ENCODE peak calls at places on chromosomes 13 and 19, in five cellular contexts. N, M, C, V and U are unnamed samples.

GRCh38 chr19:31707206-31707605 is 358.0 kb upstream of the TSHZ3 start:
- DNase-seq in N (no peak), M (no peak), C (no peak), V (no peak), U (no peak)

GRCh38 chr19:29482855-29483640 is 42.7 kb upstream of the VSTM2B start:
- DNase-seq in N (no peak), M (no peak), C (no peak), V (no peak), U (no peak)

GRCh38 chr13:98432638-98433037 is 144.3 kb downstream of the STK24 start:
- DNase-seq in N (no peak), M (no peak), C (no peak), V (no peak), U (no peak)

GRCh38 chr19:36898422-36898821 is 17.7 kb downstream of the ZNF829 start:
- DNase-seq in N (no peak), M (no peak), C (no peak), V (no peak), U (no peak)

GRCh38 chr19:3638208-3639193 is 11.9 kb upstream of the CACTIN start:
- DNase-seq in N (no peak), M (no peak), C (no peak), V (no peak), U (no peak)

GRCh38 chr13:32262619-32263018 is 52.5 kb downstream of the ZAR1L start:
- DNase-seq in N (no peak), M (no peak), C (no peak), V (no peak), U (no peak)

GRCh38 chr19:12669272-12670158 is 2.9 kb downstream of the WDR83 start:
- DNase-seq in N (peak; percentile 82), M (peak; percentile 85), C (peak; percentile 71), V (peak; percentile 67), U (peak; percentile 58)

GRCh38 chr13:29721766-29722165 is 126.3 kb upstream of the SLC7A1 start:
- DNase-seq in N (no peak), M (no peak), C (no peak), V (no peak), U (no peak)

GRCh38 chr13:97221046-97221445 is 1.1 kb upstream of the MBNL2 start:
- DNase-seq in N (no peak), M (no peak), C (no peak), V (no peak), U (no peak)

GRCh38 chr19:42191855-42192254 is 25.6 kb downstream of the DEDD2 start:
- DNase-seq in N (no peak), M (peak; percentile 84), C (peak; percentile 94), V (peak; percentile 36), U (no peak)

GRCh38 chr19:3783660-3784584 is 2.3 kb downstream of the MATK start:
- DNase-seq in N (peak; percentile 88), M (no peak), C (no peak), V (peak; percentile 47), U (peak; percentile 57)

GRCh38 chr19:5615756-5616327 is 6.7 kb downstream of the SAFB2 start:
- DNase-seq in N (no peak), M (peak; percentile 59), C (no peak), V (no peak), U (no peak)

GRCh38 chr19:56639217-56639616 is 3.7 kb upstream of the SMIM17 start:
- DNase-seq in N (no peak), M (peak; percentile 3), C (no peak), V (no peak), U (peak; percentile 18)

GRCh38 chr19:7851623-7852500 is 21.8 kb downstream of the EVI5L start:
- DNase-seq in N (no peak), M (no peak), C (no peak), V (no peak), U (no peak)

GRCh38 chr13:113816248-113816924 is 47.5 kb downstream of the GAS6 start:
- DNase-seq in N (no peak), M (peak; percentile 45), C (no peak), V (no peak), U (no peak)

GRCh38 chr13:23806874-23807522 is 82.2 kb downstream of the MIPEP start:
- DNase-seq in N (no peak), M (peak; percentile 17), C (no peak), V (no peak), U (no peak)

GRCh38 chr19:40466219-40467006 is at the start of gene SPTBN4:
- DNase-seq in N (no peak), M (no peak), C (no peak), V (no peak), U (no peak)

GRCh38 chr19:35170359-35171061 is 16.0 kb downstream of the FXYD5 start:
- DNase-seq in N (no peak), M (no peak), C (no peak), V (no peak), U (no peak)

GRCh38 chr13:110319774-110320509 is 12.9 kb downstream of the COL4A2 start:
- DNase-seq in N (no peak), M (peak; percentile 86), C (peak; percentile 62), V (no peak), U (no peak)

GRCh38 chr13:75705395-75705794 is 69.3 kb downstream of the LMO7 start:
- DNase-seq in N (no peak), M (peak; percentile 85), C (peak; percentile 50), V (no peak), U (no peak)

GRCh38 chr13:37488682-37489081 is 109.9 kb downstream of the POSTN start:
- DNase-seq in N (no peak), M (peak; percentile 62), C (no peak), V (no peak), U (no peak)

GRCh38 chr19:12139309-12139708 is 841 bp downstream of the ZNF20 start:
- DNase-seq in N (no peak), M (peak; percentile 8), C (no peak), V (no peak), U (peak; percentile 25)

GRCh38 chr19:29128203-29128602 is 84.7 kb downstream of the UQCRFS1 start:
- DNase-seq in N (no peak), M (no peak), C (no peak), V (no peak), U (no peak)

GRCh38 chr19:51546107-51546649 is 14.7 kb upstream of the SIGLEC6 start:
- DNase-seq in N (no peak), M (no peak), C (no peak), V (no peak), U (no peak)

GRCh38 chr19:45051929-45052579 is 13.2 kb downstream of the CLASRP start:
- DNase-seq in N (no peak), M (no peak), C (no peak), V (no peak), U (no peak)

GRCh38 chr13:24063281-24063851 is 97.2 kb upstream of the SPATA13 start:
- DNase-seq in N (no peak), M (no peak), C (no peak), V (no peak), U (no peak)

GRCh38 chr19:41577144-41577830 is 1.3 kb downstream of the CEACAM21 start:
- DNase-seq in N (no peak), M (no peak), C (no peak), V (peak; percentile 27), U (no peak)

GRCh38 chr13:99104396-99104795 is 96.3 kb upstream of the UBAC2 start:
- DNase-seq in N (no peak), M (no peak), C (no peak), V (no peak), U (no peak)

GRCh38 chr13:45102136-45102802 is 18.0 kb upstream of the GTF2F2 start:
- DNase-seq in N (peak; percentile 44), M (peak; percentile 55), C (no peak), V (no peak), U (no peak)

GRCh38 chr19:5434970-5435641 is 20.1 kb upstream of the ZNRF4 start:
- DNase-seq in N (no peak), M (peak; percentile 94), C (peak; percentile 86), V (peak; percentile 42), U (peak; percentile 79)

GRCh38 chr19:52191374-52191773 is 1.5 kb downstream of the PPP2R1A start:
- DNase-seq in N (no peak), M (no peak), C (no peak), V (no peak), U (no peak)

DNA sequence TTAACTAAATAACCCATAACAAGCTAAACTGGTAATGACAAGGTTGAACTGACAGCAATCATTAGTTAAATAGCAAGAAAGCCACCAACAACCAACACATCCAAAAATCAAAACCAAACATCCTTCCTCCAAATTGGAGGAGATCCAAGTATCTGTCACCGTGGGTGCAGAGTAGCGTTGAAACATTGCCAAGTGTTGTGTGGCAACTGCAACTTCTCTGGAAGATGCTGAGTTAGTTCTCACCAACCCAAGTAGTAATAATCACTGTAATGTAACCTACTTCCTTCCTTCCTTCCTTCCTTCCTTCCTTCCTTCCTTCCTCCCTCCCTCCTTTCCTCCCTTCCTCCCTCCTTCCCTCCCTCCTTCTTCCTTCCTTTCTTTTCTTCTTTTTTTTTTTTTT is 54.7 kb downstream of the TRPM4 start:
- DNase-seq in N (no peak), M (no peak), C (no peak), V (no peak), U (no peak)
- TF ChIP-seq RAD21 in N (no peak), M (no peak), C (no peak), V (no peak), U (no peak)

GRCh38 chr19:17952041-17952976 is 14.6 kb upstream of the KCNN1 start:
- DNase-seq in N (peak; percentile 75), M (no peak), C (no peak), V (no peak), U (peak; percentile 71)

GRCh38 chr19:17953316-17953801 is 13.5 kb upstream of the KCNN1 start:
- DNase-seq in N (no peak), M (no peak), C (no peak), V (no peak), U (no peak)

GRCh38 chr19:17954401-17954800 is 12.5 kb upstream of the KCNN1 start:
- DNase-seq in N (no peak), M (no peak), C (no peak), V (no peak), U (no peak)

GRCh38 chr19:17951151-17952040 is 15.5 kb upstream of the KCNN1 start:
- DNase-seq in N (no peak), M (no peak), C (no peak), V (no peak), U (peak; percentile 20)

DNA sequence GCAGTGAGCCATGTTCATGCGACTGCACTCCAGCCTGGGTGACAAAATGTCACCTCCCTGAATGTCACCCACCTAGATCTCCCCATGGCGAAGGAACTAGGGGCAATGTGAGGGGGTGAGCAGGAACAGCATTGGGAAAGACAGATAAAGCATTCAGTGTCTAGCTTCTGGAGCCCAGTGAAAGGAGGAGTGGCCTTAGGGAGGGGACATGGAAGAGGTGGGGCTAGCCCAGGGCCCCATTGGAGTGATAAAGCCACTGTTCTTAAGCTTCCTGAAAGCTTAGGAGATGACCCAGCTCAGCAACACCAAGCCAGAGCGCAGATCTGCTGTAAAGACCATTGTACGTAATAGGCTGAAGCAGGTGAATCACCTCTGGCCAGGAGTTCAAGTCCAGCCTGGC is 13.0 kb upstream of the KCNN1 start:
- DNase-seq in N (no peak), M (no peak), C (no peak), V (no peak), U (peak; percentile 71)
- TF ChIP-seq RAD21 in N (no peak), M (no peak), C (no peak), V (no peak), U (no peak)

GRCh38 chr19:18972301-18972831 is 31.3 kb upstream of the HOMER3 start:
- DNase-seq in N (no peak), M (peak; percentile 31), C (no peak), V (no peak), U (no peak)
- TF ChIP-seq RAD21 in N (no peak), M (no peak), C (no peak), V (no peak), U (no peak)

GRCh38 chr13:103287659-103288058 is 221.4 kb upstream of the SLC10A2 start:
- DNase-seq in N (no peak), M (no peak), C (no peak), V (no peak), U (no peak)
- TF ChIP-seq RAD21 in N (no peak), M (no peak), C (no peak), V (no peak), U (no peak)